ENCODE peak calls at places on chromosomes 3 and 15, in seven cellular contexts. H, G, B, U, J, Z and Y are unnamed samples.

GRCh38 chr15:60912984-60913697 is 316.0 kb downstream of the RORA start:
- DNase-seq in H (peak; percentile 20), G (no peak), B (no peak), U (peak; percentile 66), J (no peak), Z (no peak), Y (no peak)

GRCh38 chr3:134476306-134476705 is 9.5 kb downstream of the ANAPC13 start:
- DNase-seq in H (no peak), G (no peak), B (no peak), U (no peak), J (no peak), Z (no peak), Y (no peak)

GRCh38 chr15:47870956-47871625 is 153.8 kb downstream of the SEMA6D start:
- DNase-seq in H (no peak), G (no peak), B (no peak), U (no peak), J (no peak), Z (no peak), Y (no peak)

GRCh38 chr3:139198929-139199328 is 144.9 kb upstream of the MRPS22 start:
- DNase-seq in H (no peak), G (no peak), B (no peak), U (no peak), J (peak; percentile 74), Z (no peak), Y (peak; percentile 74)

GRCh38 chr3:13338231-13338630 is 81.9 kb downstream of the NUP210 start:
- DNase-seq in H (no peak), G (no peak), B (no peak), U (no peak), J (no peak), Z (no peak), Y (no peak)

GRCh38 chr3:105533955-105534354 is 167.2 kb downstream of the ALCAM start:
- DNase-seq in H (no peak), G (no peak), B (no peak), U (no peak), J (no peak), Z (no peak), Y (no peak)

GRCh38 chr3:53311882-53312281 is 35.5 kb downstream of the DCP1A start:
- DNase-seq in H (no peak), G (no peak), B (no peak), U (no peak), J (no peak), Z (no peak), Y (no peak)

GRCh38 chr15:34855397-34855796 is 60.0 kb upstream of the ACTC1 start:
- DNase-seq in H (no peak), G (no peak), B (no peak), U (no peak), J (no peak), Z (no peak), Y (no peak)

GRCh38 chr15:74961616-74962015 is 5.0 kb upstream of the RPP25 start:
- DNase-seq in H (no peak), G (no peak), B (no peak), U (no peak), J (no peak), Z (no peak), Y (no peak)

GRCh38 chr3:160003520-160004128 is 15.0 kb downstream of the IL12A start:
- DNase-seq in H (peak; percentile 64), G (no peak), B (peak; percentile 16), U (peak; percentile 64), J (no peak), Z (peak; percentile 68), Y (no peak)

GRCh38 chr15:84681822-84682221 is 23.8 kb upstream of the NMB start:
- DNase-seq in H (no peak), G (no peak), B (no peak), U (no peak), J (no peak), Z (no peak), Y (no peak)

GRCh38 chr3:188439080-188439479 is 285.1 kb downstream of the LPP start:
- DNase-seq in H (no peak), G (no peak), B (no peak), U (no peak), J (no peak), Z (no peak), Y (no peak)

GRCh38 chr15:100002787-100003536 is 269.7 kb upstream of the LYSMD4 start:
- DNase-seq in H (no peak), G (no peak), B (no peak), U (no peak), J (no peak), Z (no peak), Y (no peak)

GRCh38 chr3:108620250-108620649 is 30.7 kb downstream of the DZIP3 start:
- DNase-seq in H (no peak), G (no peak), B (no peak), U (no peak), J (no peak), Z (no peak), Y (no peak)

GRCh38 chr15:64050281-64051092 is 4.2 kb upstream of the DAPK2 start:
- DNase-seq in H (no peak), G (no peak), B (no peak), U (no peak), J (no peak), Z (no peak), Y (no peak)

GRCh38 chr3:154893813-154894212 is 186.3 kb upstream of the MME start:
- DNase-seq in H (no peak), G (no peak), B (no peak), U (no peak), J (no peak), Z (no peak), Y (no peak)

GRCh38 chr15:39919740-39920509 is at the start of gene GPR176:
- DNase-seq in H (peak; percentile 42), G (peak; percentile 41), B (no peak), U (peak; percentile 6), J (no peak), Z (peak; percentile 76), Y (no peak)

GRCh38 chr3:100160516-100160915 is 46.2 kb upstream of the FILIP1L start:
- DNase-seq in H (no peak), G (no peak), B (no peak), U (no peak), J (no peak), Z (no peak), Y (no peak)

GRCh38 chr3:100164730-100165129 is 50.4 kb upstream of the FILIP1L start:
- DNase-seq in H (no peak), G (no peak), B (no peak), U (no peak), J (no peak), Z (no peak), Y (no peak)

GRCh38 chr3:100165926-100166550 is 51.7 kb upstream of the FILIP1L start:
- DNase-seq in H (no peak), G (no peak), B (no peak), U (no peak), J (no peak), Z (no peak), Y (no peak)

GRCh38 chr3:100159564-100160153 is 45.4 kb upstream of the FILIP1L start:
- DNase-seq in H (no peak), G (no peak), B (no peak), U (no peak), J (no peak), Z (no peak), Y (no peak)

DNA sequence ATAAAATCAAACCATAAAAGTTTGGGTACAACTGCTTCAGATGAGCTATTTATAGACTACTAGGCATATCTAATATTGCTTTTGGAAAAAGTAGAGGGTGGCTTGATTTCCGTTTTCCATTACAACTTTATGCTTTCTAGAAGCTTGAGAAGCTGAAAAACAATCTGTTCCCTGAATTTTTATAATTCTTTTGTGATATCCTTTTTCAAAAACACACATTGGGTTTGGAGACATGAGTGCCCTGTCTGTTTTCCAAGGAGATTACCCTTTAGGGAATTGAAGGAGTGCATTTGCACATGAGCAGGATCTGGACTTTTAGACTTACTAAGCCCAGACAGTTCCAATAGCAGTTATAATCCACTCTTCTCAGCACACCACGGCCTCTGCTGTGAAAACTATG is 49.5 kb upstream of the FILIP1L start:
- DNase-seq in H (no peak), G (no peak), B (no peak), U (no peak), J (no peak), Z (no peak), Y (no peak)
- H3K27ac ChIP-seq in H (no peak overlapping the region), G (peak overlapping the region; percentile 2), B (no peak overlapping the region), U (no peak overlapping the region), J (no peak overlapping the region), Z (no peak overlapping the region), Y (no peak overlapping the region)

DNA sequence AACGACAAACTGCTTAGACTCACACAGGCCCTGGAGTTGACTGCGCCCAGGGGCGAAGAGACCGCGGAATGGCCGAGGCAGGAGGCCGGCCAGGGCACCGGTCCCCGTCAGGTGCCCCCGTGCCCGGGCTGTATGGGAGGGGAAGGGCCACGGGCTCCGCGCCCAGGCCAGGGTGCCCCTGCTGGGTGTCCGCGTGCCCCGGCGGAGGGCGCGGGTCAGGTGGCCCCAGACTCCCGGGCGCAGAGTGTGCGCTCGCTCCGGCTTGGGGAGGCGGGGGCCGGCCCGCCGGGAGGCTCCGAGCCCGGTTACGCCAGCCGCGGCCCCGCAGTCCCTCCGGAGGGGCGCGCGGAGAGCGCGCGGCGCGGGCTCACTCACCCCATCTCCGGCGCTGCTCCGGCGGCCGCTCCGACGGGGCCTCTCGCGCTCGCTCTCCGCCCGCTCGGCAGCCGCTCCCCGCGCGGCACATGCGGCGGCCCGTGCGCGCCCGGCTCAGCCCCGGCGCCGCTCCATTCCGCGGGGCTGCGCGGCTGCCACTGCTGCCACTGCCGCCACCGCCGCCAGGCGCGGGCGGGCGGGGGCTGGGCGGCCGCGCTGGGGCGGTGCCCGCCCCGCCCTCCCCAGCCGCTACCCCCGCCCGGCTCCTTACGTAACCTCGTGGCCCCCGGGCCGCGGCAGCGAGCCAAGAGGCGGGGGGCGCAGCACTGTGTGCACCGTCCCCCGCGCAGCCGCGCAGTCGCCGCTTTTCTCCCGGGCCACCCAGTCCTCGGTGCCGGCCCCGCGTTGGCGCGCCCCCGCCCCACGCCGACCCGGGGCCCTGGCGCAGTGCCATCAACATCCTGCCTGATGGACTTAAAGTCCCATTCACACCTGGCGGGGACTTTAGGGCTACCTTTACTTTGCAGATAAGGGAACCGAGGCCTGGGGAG is at the start of gene HOMER2:
- DNase-seq in H (no peak), G (no peak), B (peak; percentile 66), U (no peak), J (no peak), Z (peak; percentile 79), Y (no peak)
- H3K27ac ChIP-seq in H (peak within 1 kb of the TSS; percentile 9), G (no peak within 1 kb of the TSS), B (no peak within 1 kb of the TSS), U (no peak within 1 kb of the TSS), J (peak within 1 kb of the TSS; percentile 62), Z (no peak within 1 kb of the TSS), Y (no peak within 1 kb of the TSS)

GRCh38 chr3:165643433-165643824 is 193.8 kb downstream of the BCHE start:
- DNase-seq in H (no peak), G (no peak), B (no peak), U (no peak), J (no peak), Z (no peak), Y (no peak)
- H3K27ac ChIP-seq in H (no peak overlapping the region), G (peak overlapping the region; percentile 71), B (no peak overlapping the region), U (no peak overlapping the region), J (peak overlapping the region; percentile 83), Z (no peak overlapping the region), Y (no peak overlapping the region)

DNA sequence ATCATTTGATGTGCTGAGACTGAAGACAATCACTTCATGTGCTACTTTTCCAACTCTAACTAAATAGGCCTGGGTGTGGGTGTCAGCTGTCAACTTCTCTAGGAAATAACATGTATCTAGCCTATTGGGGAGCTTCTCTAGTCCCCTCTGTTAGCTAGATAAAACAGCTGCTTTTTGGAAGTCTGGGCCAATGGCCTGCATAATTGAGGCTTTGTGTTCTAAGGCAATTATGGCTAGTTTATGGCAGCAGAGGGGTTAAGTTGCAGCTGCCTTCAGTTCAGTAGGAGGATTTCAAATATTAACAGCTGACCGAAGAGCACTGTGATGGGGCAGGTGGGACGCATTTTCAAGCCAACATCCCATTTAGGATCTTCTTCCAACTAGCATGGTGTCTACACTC is 6.3 kb downstream of the COL8A1 start:
- DNase-seq in H (no peak), G (no peak), B (no peak), U (no peak), J (no peak), Z (no peak), Y (no peak)
- H3K27ac ChIP-seq in H (no peak overlapping the region), G (peak overlapping the region; percentile 62), B (no peak overlapping the region), U (no peak overlapping the region), J (peak overlapping the region; percentile 73), Z (no peak overlapping the region), Y (peak overlapping the region; percentile 40)